ENCODE peak calls at places on chromosomes 7 and 10, in four cellular contexts. O is lower lobe of right lung, F is sigmoid colon, J is HCT116. E is an unnamed sample.

GRCh38 chr10:58647366-58647765 is 134.7 kb downstream of the BICC1 start:
- DNase-seq in F (no peak), O (no peak), J (no peak), E (no peak)

GRCh38 chr7:66362136-66362535 is 157.0 kb downstream of the TPST1 start:
- DNase-seq in J (no peak), F (no peak), O (no peak), E (no peak)

GRCh38 chr7:135160098-135160857 is 10.2 kb downstream of the CYREN start:
- DNase-seq in J (no peak), F (no peak), O (no peak), E (no peak)

GRCh38 chr7:34158311-34158710 is 253.0 kb downstream of the BMPER start:
- DNase-seq in O (no peak), F (peak; percentile 81), J (no peak), E (no peak)

GRCh38 chr7:13496971-13497370 is 492.5 kb downstream of the ETV1 start:
- DNase-seq in O (no peak), F (no peak), J (no peak), E (no peak)

GRCh38 chr7:91083855-91084644 is 180.2 kb upstream of the FZD1 start:
- DNase-seq in O (no peak), J (no peak), F (no peak), E (peak; percentile 58)

GRCh38 chr10:306007-306406 is 170.8 kb downstream of the ZMYND11 start:
- DNase-seq in F (no peak), J (no peak), O (no peak), E (no peak)

GRCh38 chr10:77616766-77617165 is 20.8 kb downstream of the KCNMA1 start:
- DNase-seq in O (no peak), J (no peak), F (no peak), E (no peak)

GRCh38 chr10:127942811-127943210 is 35.9 kb downstream of the PTPRE start:
- DNase-seq in F (no peak), O (no peak), J (no peak), E (no peak)

GRCh38 chr10:101493249-101493648 is 94.8 kb downstream of the POLL start:
- DNase-seq in J (no peak), O (no peak), F (no peak), E (no peak)

GRCh38 chr7:141944811-141945210 is 2.0 kb downstream of the CLEC5A start:
- DNase-seq in J (no peak), F (no peak), O (no peak), E (no peak)

GRCh38 chr10:132834891-132835847 is 49.2 kb upstream of the NKX6-2 start:
- DNase-seq in O (no peak), F (peak; percentile 51), J (no peak), E (no peak)

GRCh38 chr10:79158402-79159097 is 89.8 kb downstream of the ZMIZ1 start:
- DNase-seq in O (no peak), F (no peak), J (no peak), E (no peak)

GRCh38 chr7:133355325-133355708 is 102.4 kb downstream of the EXOC4 start:
- DNase-seq in O (no peak), J (no peak), F (no peak), E (no peak)

GRCh38 chr10:74755273-74755672 is 71.1 kb upstream of the KAT6B start:
- DNase-seq in J (no peak), O (no peak), F (no peak), E (no peak)

GRCh38 chr7:140609646-140610045 is 31.0 kb downstream of the DENND2A start:
- DNase-seq in J (no peak), F (no peak), O (no peak), E (no peak)

GRCh38 chr7:1348096-1348835 is 111.0 kb downstream of the MICALL2 start:
- DNase-seq in F (no peak), O (peak; percentile 28), J (no peak), E (no peak)

GRCh38 chr10:117535752-117536358 is 6.7 kb upstream of the EMX2 start:
- DNase-seq in O (no peak), J (no peak), F (no peak), E (no peak)

GRCh38 chr10:117533507-117534281 is 8.9 kb upstream of the EMX2 start:
- DNase-seq in O (no peak), J (no peak), F (peak; percentile 28), E (no peak)

GRCh38 chr10:117535045-117535751 is 7.3 kb upstream of the EMX2 start:
- DNase-seq in O (no peak), F (no peak), J (no peak), E (no peak)

GRCh38 chr10:117532451-117533107 is 10.0 kb upstream of the EMX2 start:
- DNase-seq in J (no peak), O (no peak), F (peak; percentile 46), E (no peak)

GRCh38 chr10:117534321-117535044 is 8.1 kb upstream of the EMX2 start:
- DNase-seq in O (no peak), F (no peak), J (no peak), E (no peak)
- TF ChIP-seq CTCF in O (no peak), F (no peak), J (no peak), E (no peak)

GRCh38 chr10:24886281-24886680 is 66.1 kb downstream of the PRTFDC1 start:
- DNase-seq in J (no peak), F (no peak), O (no peak), E (no peak)
- H3K4me1 ChIP-seq in J (peaks cover 27% of the 10 kb centered on the region), F (no peaks in the 10 kb centered on the region), O (peaks cover 12% of the 10 kb centered on the region), E (peaks cover 13% of the 10 kb centered on the region)

GRCh38 chr10:131726460-131726861 is 174.3 kb upstream of the PPP2R2D start:
- DNase-seq in F (peak; percentile 77), J (no peak), O (peak; percentile 64), E (peak; percentile 82)

GRCh38 chr10:131726967-131727366 is 173.8 kb upstream of the PPP2R2D start:
- DNase-seq in J (no peak), F (peak; percentile 43), O (no peak), E (peak; percentile 54)

GRCh38 chr10:131727612-131728011 is 173.2 kb upstream of the PPP2R2D start:
- DNase-seq in O (no peak), J (no peak), F (peak; percentile 36), E (peak; percentile 31)

GRCh38 chr10:131724891-131725735 is 175.7 kb upstream of the PPP2R2D start:
- DNase-seq in J (no peak), O (no peak), F (peak; percentile 28), E (peak; percentile 60)

GRCh38 chr10:131725736-131726459 is 174.9 kb upstream of the PPP2R2D start:
- DNase-seq in J (no peak), F (peak; percentile 50), O (no peak), E (peak; percentile 54)
- H3K4me3 ChIP-seq in J (no peak overlapping the region), F (peak overlapping the region; percentile 21), O (no peak overlapping the region), E (no peak overlapping the region)

GRCh38 chr7:11817111-11817710 is 14.8 kb downstream of the THSD7A start:
- DNase-seq in J (no peak), F (no peak), O (no peak), E (no peak)

GRCh38 chr7:11819947-11820346 is 12.1 kb downstream of the THSD7A start:
- DNase-seq in F (no peak), O (no peak), J (no peak), E (no peak)

GRCh38 chr7:11818281-11818680 is 13.7 kb downstream of the THSD7A start:
- DNase-seq in J (no peak), F (no peak), O (no peak), E (no peak)
- TF ChIP-seq CTCF in J (no peak), F (no peak), O (no peak), E (no peak)

GRCh38 chr7:105680505-105681187 is 99.4 kb upstream of the EFCAB10 start:
- DNase-seq in O (peak; percentile 64), F (peak; percentile 67), J (no peak), E (peak; percentile 75)

GRCh38 chr7:105677395-105677701 is 96.1 kb upstream of the EFCAB10 start:
- DNase-seq in J (no peak), F (no peak), O (no peak), E (no peak)

GRCh38 chr7:105678811-105679495 is 97.7 kb upstream of the EFCAB10 start:
- DNase-seq in O (peak; percentile 84), J (no peak), F (peak; percentile 90), E (peak; percentile 82)

GRCh38 chr7:105675873-105676484 is 94.7 kb upstream of the EFCAB10 start:
- DNase-seq in O (peak; percentile 64), J (no peak), F (no peak), E (no peak)

GRCh38 chr7:105677803-105678583 is 96.7 kb upstream of the EFCAB10 start:
- DNase-seq in J (no peak), F (no peak), O (peak; percentile 76), E (no peak)
- H3K4me1 ChIP-seq in J (no peaks in the 10 kb centered on the region), F (peaks cover 27% of the 10 kb centered on the region), O (peaks cover 70% of the 10 kb centered on the region), E (peaks cover 66% of the 10 kb centered on the region)

DNA sequence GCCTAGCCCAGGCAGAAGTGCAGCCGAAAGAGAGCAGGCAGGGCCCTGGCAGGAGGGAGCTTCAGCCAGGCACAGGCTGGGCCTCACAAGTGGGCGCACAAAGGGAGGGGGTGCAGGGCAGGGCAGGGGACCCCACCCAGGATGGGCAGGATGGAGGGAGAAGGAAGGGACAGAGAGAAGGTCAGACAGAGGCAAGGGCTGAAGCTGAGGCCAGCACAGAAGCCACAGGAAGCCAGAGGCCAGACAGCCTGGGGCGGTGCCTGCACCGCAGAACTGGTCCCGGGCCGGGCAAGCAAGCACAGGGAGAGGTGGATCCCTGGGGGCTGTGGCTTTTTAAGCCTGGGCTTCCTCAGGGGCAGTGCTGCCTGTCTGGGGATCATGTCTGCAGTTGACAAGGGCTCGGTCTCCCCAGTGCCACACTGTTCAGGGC is 16.7 kb downstream of the NOS3 start:
- DNase-seq in O (no peak), J (no peak), F (no peak), E (no peak)
- H3K4me3 ChIP-seq in O (no peak overlapping the region), J (no peak overlapping the region), F (no peak overlapping the region), E (no peak overlapping the region)

DNA sequence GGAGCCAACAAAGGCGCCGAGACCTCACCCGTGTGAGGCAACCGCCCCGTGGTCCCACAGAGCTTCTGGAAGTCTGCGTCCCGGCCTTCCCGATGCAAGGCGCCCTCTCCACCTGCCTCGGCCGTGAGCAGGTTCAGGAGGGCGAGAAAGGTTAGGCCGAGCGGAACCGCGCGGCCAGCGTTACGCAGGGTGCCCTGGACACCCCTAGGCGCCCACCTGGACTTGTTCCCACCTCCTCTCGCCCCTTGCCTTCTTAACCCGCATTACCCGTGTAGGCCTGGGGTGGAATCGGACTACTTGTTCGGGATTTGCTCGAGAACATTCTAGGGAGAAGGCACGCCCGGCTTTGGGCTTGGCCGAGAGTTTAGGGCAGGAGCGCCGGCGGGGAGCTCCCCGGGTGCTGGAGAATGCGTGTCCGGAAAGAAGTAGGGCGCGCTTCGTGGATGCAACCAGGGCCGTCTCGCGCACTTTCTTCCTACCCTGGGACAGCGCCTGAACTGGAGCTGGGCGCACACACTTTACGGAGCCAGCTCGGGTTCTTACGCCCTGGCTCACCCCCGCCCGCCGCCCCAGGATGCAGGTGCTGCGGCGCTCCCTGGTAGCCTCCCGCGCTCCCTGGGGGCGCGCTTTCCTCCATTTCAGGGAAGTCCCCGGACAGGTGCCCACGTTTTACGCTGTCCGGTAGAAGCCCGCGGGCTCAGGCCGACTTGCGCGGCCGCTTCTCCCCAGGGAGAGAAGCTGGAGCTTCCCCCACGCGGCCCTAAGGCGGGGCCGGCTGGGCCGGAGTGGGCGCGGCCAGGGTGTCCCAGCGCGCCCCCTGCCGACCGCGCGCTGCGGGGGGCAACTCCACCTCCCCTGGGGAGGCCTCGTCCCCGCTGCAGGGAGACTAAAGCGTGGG is 74.5 kb downstream of the INSIG1 start:
- DNase-seq in J (no peak), F (no peak), O (peak; percentile 49), E (peak; percentile 70)
- TF ChIP-seq CTCF in J (peak; percentile 80), F (no peak), O (peak; percentile 38), E (peak; percentile 36)

GRCh38 chr7:30799206-30799975 is 28.2 kb downstream of the MINDY4 start:
- DNase-seq in J (no peak), F (peak; percentile 89), O (no peak), E (no peak)
- H3K4me1 ChIP-seq in J (peaks cover 22% of the 10 kb centered on the region), F (peaks cover 73% of the 10 kb centered on the region), O (peaks cover 45% of the 10 kb centered on the region), E (peaks cover 32% of the 10 kb centered on the region)

E was measured in upper lobe of right lung.